ENCODE peak calls at places on chromosome 17, in seven cellular contexts. One of them, this sample, is unnamed.

GRCh38 chr17:49880291-49881053 is 32.6 kb upstream of the TAC4 start:
- DNase-seq in neuronal stem cell: peak; percentile 82
- DNase-seq in H1: peak; percentile 95
- DNase-seq in mesendoderm: peak; percentile 97
- DNase-seq in H9: peak; percentile 98
- DNase-seq in IMR-90: peak; percentile 44
- DNase-seq in trophoblast cell: peak; percentile 95
- DNase-seq in this sample: peak; percentile 62

GRCh38 chr17:73354423-73355284 is 42.9 kb upstream of the CDC42EP4 start:
- DNase-seq in H1: no peak
- DNase-seq in mesendoderm: no peak
- DNase-seq in H9: peak; percentile 39
- DNase-seq in IMR-90: no peak
- DNase-seq in trophoblast cell: no peak
- DNase-seq in neuronal stem cell: no peak
- DNase-seq in this sample: no peak

GRCh38 chr17:19539040-19539399 is 5.4 kb downstream of the SLC47A1 start:
- DNase-seq in trophoblast cell: no peak
- DNase-seq in H9: no peak
- DNase-seq in mesendoderm: no peak
- DNase-seq in IMR-90: no peak
- DNase-seq in neuronal stem cell: no peak
- DNase-seq in H1: no peak
- DNase-seq in this sample: no peak

GRCh38 chr17:27295945-27296344 is 2.0 kb downstream of the WSB1 start:
- DNase-seq in trophoblast cell: peak; percentile 54
- DNase-seq in H9: no peak
- DNase-seq in neuronal stem cell: no peak
- DNase-seq in mesendoderm: no peak
- DNase-seq in IMR-90: no peak
- DNase-seq in H1: no peak
- DNase-seq in this sample: no peak

GRCh38 chr17:30091771-30092170 is 24.8 kb upstream of the NSRP1 start:
- DNase-seq in trophoblast cell: peak; percentile 63
- DNase-seq in H9: no peak
- DNase-seq in IMR-90: peak; percentile 92
- DNase-seq in neuronal stem cell: no peak
- DNase-seq in mesendoderm: no peak
- DNase-seq in H1: no peak
- DNase-seq in this sample: peak; percentile 60

GRCh38 chr17:36937001-36937960 is at the start of gene LHX1:
- DNase-seq in mesendoderm: no peak
- DNase-seq in H9: peak; percentile 70
- DNase-seq in neuronal stem cell: no peak
- DNase-seq in H1: peak; percentile 76
- DNase-seq in trophoblast cell: peak; percentile 19
- DNase-seq in IMR-90: no peak
- DNase-seq in this sample: no peak

GRCh38 chr17:8126306-8127066 is 2.6 kb upstream of the HES7 start:
- DNase-seq in H1: peak; percentile 78
- DNase-seq in H9: peak; percentile 75
- DNase-seq in IMR-90: peak; percentile 52
- DNase-seq in neuronal stem cell: peak; percentile 59
- DNase-seq in mesendoderm: peak; percentile 45
- DNase-seq in trophoblast cell: peak; percentile 53
- DNase-seq in this sample: peak; percentile 65

GRCh38 chr17:64437944-64438525 is 10.9 kb upstream of the MILR1 start:
- DNase-seq in trophoblast cell: no peak
- DNase-seq in H9: no peak
- DNase-seq in IMR-90: no peak
- DNase-seq in H1: no peak
- DNase-seq in mesendoderm: no peak
- DNase-seq in neuronal stem cell: no peak
- DNase-seq in this sample: no peak

GRCh38 chr17:2212328-2212981 is 91.1 kb downstream of the SMG6 start:
- DNase-seq in neuronal stem cell: no peak
- DNase-seq in H9: no peak
- DNase-seq in trophoblast cell: peak; percentile 79
- DNase-seq in mesendoderm: no peak
- DNase-seq in H1: no peak
- DNase-seq in IMR-90: peak; percentile 79
- DNase-seq in this sample: peak; percentile 59

GRCh38 chr17:57499648-57500049 is 243.3 kb downstream of the MSI2 start:
- DNase-seq in mesendoderm: peak; percentile 45
- DNase-seq in H9: no peak
- DNase-seq in H1: no peak
- DNase-seq in neuronal stem cell: no peak
- DNase-seq in IMR-90: no peak
- DNase-seq in trophoblast cell: no peak
- DNase-seq in this sample: peak; percentile 46

GRCh38 chr17:29760279-29760721 is 137.6 kb upstream of the CORO6 start:
- DNase-seq in mesendoderm: peak; percentile 19
- DNase-seq in H1: no peak
- DNase-seq in H9: no peak
- DNase-seq in neuronal stem cell: no peak
- DNase-seq in IMR-90: peak; percentile 39
- DNase-seq in trophoblast cell: peak; percentile 59
- DNase-seq in this sample: peak; percentile 58

GRCh38 chr17:40482722-40483121 is 18.7 kb downstream of the TNS4 start:
- DNase-seq in neuronal stem cell: no peak
- DNase-seq in mesendoderm: no peak
- DNase-seq in H9: no peak
- DNase-seq in IMR-90: no peak
- DNase-seq in trophoblast cell: no peak
- DNase-seq in H1: no peak
- DNase-seq in this sample: no peak

GRCh38 chr17:19978206-19978802 is 676 bp upstream of the AKAP10 start:
- DNase-seq in neuronal stem cell: no peak
- DNase-seq in H9: peak; percentile 73
- DNase-seq in trophoblast cell: peak; percentile 25
- DNase-seq in mesendoderm: peak; percentile 49
- DNase-seq in H1: no peak
- DNase-seq in IMR-90: no peak
- DNase-seq in this sample: peak; percentile 11

GRCh38 chr17:57377094-57377493 is 120.8 kb downstream of the MSI2 start:
- DNase-seq in H1: no peak
- DNase-seq in H9: no peak
- DNase-seq in mesendoderm: no peak
- DNase-seq in trophoblast cell: peak; percentile 61
- DNase-seq in neuronal stem cell: no peak
- DNase-seq in IMR-90: no peak
- DNase-seq in this sample: no peak

GRCh38 chr17:67829331-67829730 is 4.0 kb downstream of the BPTF start:
- DNase-seq in trophoblast cell: no peak
- DNase-seq in neuronal stem cell: no peak
- DNase-seq in H9: no peak
- DNase-seq in IMR-90: no peak
- DNase-seq in H1: peak; percentile 17
- DNase-seq in mesendoderm: peak; percentile 42
- DNase-seq in this sample: no peak

GRCh38 chr17:50502643-50502990 is 5.6 kb upstream of the MYCBPAP start:
- DNase-seq in trophoblast cell: no peak
- DNase-seq in IMR-90: no peak
- DNase-seq in H9: no peak
- DNase-seq in H1: no peak
- DNase-seq in neuronal stem cell: no peak
- DNase-seq in mesendoderm: no peak
- DNase-seq in this sample: no peak

GRCh38 chr17:68378202-68379149 is 78.8 kb downstream of the WIPI1 start:
- DNase-seq in H9: peak; percentile 66
- DNase-seq in H1: peak; percentile 60
- DNase-seq in mesendoderm: peak; percentile 94
- DNase-seq in neuronal stem cell: no peak
- DNase-seq in trophoblast cell: peak; percentile 92
- DNase-seq in IMR-90: peak; percentile 94
- DNase-seq in this sample: peak; percentile 100

GRCh38 chr17:58388302-58389190 is 28.8 kb downstream of the RNF43 start:
- DNase-seq in H9: no peak
- DNase-seq in IMR-90: no peak
- DNase-seq in H1: no peak
- DNase-seq in neuronal stem cell: no peak
- DNase-seq in trophoblast cell: no peak
- DNase-seq in mesendoderm: peak; percentile 30
- DNase-seq in this sample: no peak

GRCh38 chr17:1612400-1612799 is 16.2 kb downstream of the SLC43A2 start:
- DNase-seq in IMR-90: no peak
- DNase-seq in H1: no peak
- DNase-seq in trophoblast cell: no peak
- DNase-seq in H9: no peak
- DNase-seq in neuronal stem cell: no peak
- DNase-seq in mesendoderm: no peak
- DNase-seq in this sample: no peak

GRCh38 chr17:57459286-57459915 is 203.1 kb downstream of the MSI2 start:
- DNase-seq in H9: no peak
- DNase-seq in H1: no peak
- DNase-seq in trophoblast cell: peak; percentile 83
- DNase-seq in neuronal stem cell: no peak
- DNase-seq in mesendoderm: no peak
- DNase-seq in IMR-90: peak; percentile 82
- DNase-seq in this sample: peak; percentile 79

GRCh38 chr17:1259910-1260389 is 10.3 kb upstream of the BHLHA9 start:
- DNase-seq in H1: no peak
- DNase-seq in IMR-90: no peak
- DNase-seq in mesendoderm: no peak
- DNase-seq in H9: no peak
- DNase-seq in trophoblast cell: no peak
- DNase-seq in neuronal stem cell: no peak
- DNase-seq in this sample: no peak

GRCh38 chr17:31078290-31078689 is 16.5 kb upstream of the NF1 start:
- DNase-seq in mesendoderm: no peak
- DNase-seq in H9: no peak
- DNase-seq in IMR-90: peak; percentile 18
- DNase-seq in trophoblast cell: no peak
- DNase-seq in neuronal stem cell: no peak
- DNase-seq in H1: no peak
- DNase-seq in this sample: no peak

GRCh38 chr17:38511126-38512108 is 83.2 kb downstream of the ARHGAP23 start:
- DNase-seq in neuronal stem cell: no peak
- DNase-seq in IMR-90: peak; percentile 71
- DNase-seq in H1: no peak
- DNase-seq in mesendoderm: peak; percentile 40
- DNase-seq in trophoblast cell: no peak
- DNase-seq in H9: no peak
- DNase-seq in this sample: peak; percentile 46

DNA sequence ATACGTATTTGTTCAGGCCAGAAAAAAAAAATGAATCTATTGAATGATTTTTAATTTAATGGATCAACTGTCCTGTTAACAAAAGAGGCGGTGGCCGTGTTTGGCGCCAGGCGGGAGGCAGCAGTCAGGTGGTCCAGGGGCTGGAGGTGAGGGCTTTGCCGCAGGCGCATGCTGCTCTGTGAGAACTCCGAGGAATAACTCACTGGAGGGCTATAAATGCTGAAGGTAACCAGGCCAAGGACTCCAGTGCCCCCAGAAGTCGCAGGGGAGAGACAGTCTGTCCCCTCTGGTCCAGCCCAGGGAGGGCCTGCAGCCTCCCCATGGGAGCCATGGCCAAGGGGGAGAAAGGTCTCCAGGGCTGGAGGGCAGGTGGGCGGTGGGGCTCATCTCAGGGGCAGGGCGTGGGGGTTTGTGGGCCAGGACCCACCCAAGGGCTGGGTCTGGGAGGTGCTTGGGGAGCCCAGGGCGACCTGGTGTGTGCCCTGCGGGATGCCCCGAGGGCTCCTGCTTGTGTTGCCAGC is 7.1 kb upstream of the BAHCC1 start:
- DNase-seq in H1: no peak
- DNase-seq in mesendoderm: no peak
- DNase-seq in trophoblast cell: peak; percentile 44
- DNase-seq in H9: no peak
- DNase-seq in neuronal stem cell: no peak
- DNase-seq in IMR-90: no peak
- DNase-seq in this sample: no peak
- H3K27me3 ChIP-seq in H1: peaks cover 97% of the 10 kb centered on the region
- H3K27me3 ChIP-seq in mesendoderm: peaks cover 7% of the 10 kb centered on the region
- H3K27me3 ChIP-seq in trophoblast cell: peaks cover 16% of the 10 kb centered on the region
- H3K27me3 ChIP-seq in H9: peaks cover 78% of the 10 kb centered on the region
- H3K27me3 ChIP-seq in neuronal stem cell: no peaks in the 10 kb centered on the region
- H3K27me3 ChIP-seq in IMR-90: no peaks in the 10 kb centered on the region
- H3K27me3 ChIP-seq in this sample: no peaks in the 10 kb centered on the region

DNA sequence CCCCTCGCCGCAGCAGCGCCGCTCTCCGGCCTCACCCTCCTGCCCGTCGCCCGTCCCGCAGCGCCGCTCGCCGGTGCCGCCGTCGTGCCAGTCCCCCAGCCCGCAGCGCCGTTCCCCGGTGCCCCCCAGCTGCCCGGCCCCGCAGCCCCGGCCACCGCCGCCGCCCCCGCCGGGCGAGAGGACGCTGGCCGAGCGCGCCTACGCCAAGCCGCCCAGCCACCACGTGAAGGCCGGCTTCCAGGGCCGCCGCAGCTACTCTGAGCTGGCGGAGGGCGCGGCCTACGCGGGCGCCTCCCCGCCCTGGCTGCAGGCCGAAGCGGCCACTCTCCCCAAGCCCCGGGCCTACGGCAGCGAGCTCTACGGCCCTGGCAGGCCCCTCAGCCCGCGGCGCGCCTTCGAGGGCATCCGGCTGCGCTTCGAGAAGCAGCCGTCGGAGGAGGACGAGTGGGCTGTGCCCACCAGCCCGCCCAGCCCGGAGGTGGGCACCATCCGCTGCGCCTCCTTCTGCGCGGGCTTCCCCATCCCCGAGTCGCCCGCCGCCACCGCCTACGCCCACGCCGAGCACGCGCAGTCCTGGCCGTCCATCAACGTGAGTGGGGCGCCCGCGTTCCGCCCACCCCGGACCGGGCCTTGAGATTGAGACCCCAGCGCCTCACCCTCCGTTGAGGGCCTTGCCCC is 15.0 kb downstream of the TBKBP1 start:
- DNase-seq in trophoblast cell: peak; percentile 7
- DNase-seq in H9: peak; percentile 63
- DNase-seq in IMR-90: peak; percentile 31
- DNase-seq in mesendoderm: no peak
- DNase-seq in H1: peak; percentile 67
- DNase-seq in neuronal stem cell: no peak
- DNase-seq in this sample: no peak
- H2AK5ac ChIP-seq in trophoblast cell: no peak overlapping the region
- H2AK5ac ChIP-seq in H9: no peak overlapping the region
- H2AK5ac ChIP-seq in IMR-90: no peak overlapping the region
- H2AK5ac ChIP-seq in mesendoderm: no peak overlapping the region
- H2AK5ac ChIP-seq in H1: no peak overlapping the region
- H2AK5ac ChIP-seq in neuronal stem cell: no peak overlapping the region
- H2AK5ac ChIP-seq in this sample: no peak overlapping the region

GRCh38 chr17:48330386-48330785 is 99.6 kb downstream of the SKAP1 start:
- DNase-seq in IMR-90: no peak
- DNase-seq in trophoblast cell: no peak
- DNase-seq in neuronal stem cell: no peak
- DNase-seq in mesendoderm: no peak
- DNase-seq in H1: no peak
- DNase-seq in H9: no peak
- DNase-seq in this sample: peak; percentile 42
- H3K27me3 ChIP-seq in IMR-90: peaks cover 48% of the 10 kb centered on the region
- H3K27me3 ChIP-seq in trophoblast cell: no peaks in the 10 kb centered on the region
- H3K27me3 ChIP-seq in neuronal stem cell: no peaks in the 10 kb centered on the region
- H3K27me3 ChIP-seq in mesendoderm: no peaks in the 10 kb centered on the region
- H3K27me3 ChIP-seq in H1: no peaks in the 10 kb centered on the region
- H3K27me3 ChIP-seq in H9: no peaks in the 10 kb centered on the region
- H3K27me3 ChIP-seq in this sample: peaks cover 8% of the 10 kb centered on the region

DNA sequence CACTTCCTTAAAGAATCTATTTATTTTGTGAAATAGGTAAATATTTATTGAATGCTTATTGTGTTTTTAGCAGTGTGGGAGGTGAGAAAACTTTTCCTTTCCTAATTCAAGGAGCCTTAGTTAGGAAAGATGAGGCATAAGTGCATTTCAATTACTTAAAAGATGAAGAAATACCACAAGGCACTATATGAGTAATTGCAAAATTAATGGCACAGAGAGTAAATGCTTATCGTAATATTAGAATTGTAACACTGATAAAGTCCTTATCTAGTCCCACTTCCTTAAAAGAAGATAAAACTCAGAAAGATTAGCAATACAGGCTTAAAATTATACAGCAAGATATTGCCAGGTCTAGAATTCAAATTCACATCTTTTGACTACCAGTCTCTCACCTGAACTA is 232.6 kb upstream of the TBX2 start:
- DNase-seq in mesendoderm: no peak
- DNase-seq in IMR-90: no peak
- DNase-seq in neuronal stem cell: no peak
- DNase-seq in H9: no peak
- DNase-seq in trophoblast cell: no peak
- DNase-seq in H1: no peak
- DNase-seq in this sample: no peak
- H2AK5ac ChIP-seq in mesendoderm: no peak overlapping the region
- H2AK5ac ChIP-seq in IMR-90: no peak overlapping the region
- H2AK5ac ChIP-seq in neuronal stem cell: no peak overlapping the region
- H2AK5ac ChIP-seq in H9: no peak overlapping the region
- H2AK5ac ChIP-seq in trophoblast cell: no peak overlapping the region
- H2AK5ac ChIP-seq in H1: no peak overlapping the region
- H2AK5ac ChIP-seq in this sample: no peak overlapping the region

This sample was measured in mesenchymal stem cell.